ENCODE peak calls at places on chromosomes 5 and 9, in nine cellular contexts. One of them, this sample, is unnamed.

GRCh38 chr5:153491408-153491807 is 938 bp downstream of the GRIA1 start:
- DNase-seq in right lobe of liver: no peak
- DNase-seq in spleen: no peak
- DNase-seq in uterus: no peak
- DNase-seq in sigmoid colon: no peak
- DNase-seq in upper lobe of left lung: no peak
- DNase-seq in tibial nerve: no peak
- DNase-seq in vagina: no peak
- DNase-seq in IMR-90: no peak
- DNase-seq in this sample: no peak

GRCh38 chr5:163533229-163533628 is 27.8 kb downstream of the MAT2B start:
- DNase-seq in right lobe of liver: no peak
- DNase-seq in IMR-90: no peak
- DNase-seq in tibial nerve: no peak
- DNase-seq in sigmoid colon: no peak
- DNase-seq in spleen: no peak
- DNase-seq in uterus: no peak
- DNase-seq in upper lobe of left lung: no peak
- DNase-seq in vagina: no peak
- DNase-seq in this sample: no peak

GRCh38 chr9:69180670-69181069 is 6.6 kb downstream of the TJP2 start:
- DNase-seq in sigmoid colon: no peak
- DNase-seq in upper lobe of left lung: no peak
- DNase-seq in right lobe of liver: no peak
- DNase-seq in IMR-90: peak
- DNase-seq in uterus: no peak
- DNase-seq in vagina: no peak
- DNase-seq in spleen: no peak
- DNase-seq in tibial nerve: no peak
- DNase-seq in this sample: no peak

GRCh38 chr5:74141053-74141452 is 499.5 kb downstream of the ENC1 start:
- DNase-seq in right lobe of liver: no peak
- DNase-seq in sigmoid colon: no peak
- DNase-seq in spleen: no peak
- DNase-seq in IMR-90: peak
- DNase-seq in tibial nerve: no peak
- DNase-seq in upper lobe of left lung: no peak
- DNase-seq in vagina: no peak
- DNase-seq in uterus: no peak
- DNase-seq in this sample: no peak

GRCh38 chr9:133821606-133822438 is 83.7 kb upstream of the SARDH start:
- DNase-seq in spleen: no peak
- DNase-seq in upper lobe of left lung: peak
- DNase-seq in uterus: no peak
- DNase-seq in vagina: no peak
- DNase-seq in IMR-90: peak
- DNase-seq in right lobe of liver: no peak
- DNase-seq in tibial nerve: no peak
- DNase-seq in sigmoid colon: no peak
- DNase-seq in this sample: no peak

GRCh38 chr5:181221792-181222629 is 1.1 kb upstream of the TRIM41 start:
- DNase-seq in vagina: no peak
- DNase-seq in tibial nerve: peak
- DNase-seq in spleen: peak
- DNase-seq in upper lobe of left lung: peak
- DNase-seq in uterus: peak
- DNase-seq in IMR-90: peak
- DNase-seq in sigmoid colon: peak
- DNase-seq in right lobe of liver: peak
- DNase-seq in this sample: peak

GRCh38 chr5:40619406-40619805 is 60.3 kb upstream of the PTGER4 start:
- DNase-seq in right lobe of liver: no peak
- DNase-seq in upper lobe of left lung: no peak
- DNase-seq in vagina: no peak
- DNase-seq in IMR-90: no peak
- DNase-seq in uterus: no peak
- DNase-seq in spleen: no peak
- DNase-seq in sigmoid colon: no peak
- DNase-seq in tibial nerve: no peak
- DNase-seq in this sample: no peak

GRCh38 chr5:32317056-32317455 is 4.3 kb upstream of the MTMR12 start:
- DNase-seq in IMR-90: no peak
- DNase-seq in sigmoid colon: no peak
- DNase-seq in uterus: no peak
- DNase-seq in right lobe of liver: no peak
- DNase-seq in upper lobe of left lung: no peak
- DNase-seq in tibial nerve: no peak
- DNase-seq in spleen: no peak
- DNase-seq in vagina: no peak
- DNase-seq in this sample: no peak

GRCh38 chr9:138080979-138081378 is 203.4 kb downstream of the CACNA1B start:
- DNase-seq in vagina: peak
- DNase-seq in tibial nerve: no peak
- DNase-seq in sigmoid colon: no peak
- DNase-seq in upper lobe of left lung: no peak
- DNase-seq in spleen: no peak
- DNase-seq in right lobe of liver: no peak
- DNase-seq in uterus: peak
- DNase-seq in IMR-90: no peak
- DNase-seq in this sample: no peak

GRCh38 chr5:54573783-54574485 is 56.4 kb downstream of the SNX18 start:
- DNase-seq in IMR-90: no peak
- DNase-seq in tibial nerve: no peak
- DNase-seq in spleen: no peak
- DNase-seq in right lobe of liver: no peak
- DNase-seq in uterus: no peak
- DNase-seq in sigmoid colon: no peak
- DNase-seq in upper lobe of left lung: no peak
- DNase-seq in vagina: no peak
- DNase-seq in this sample: no peak

GRCh38 chr5:38921174-38921573 is 75.4 kb downstream of the OSMR start:
- DNase-seq in vagina: no peak
- DNase-seq in spleen: no peak
- DNase-seq in uterus: no peak
- DNase-seq in right lobe of liver: no peak
- DNase-seq in sigmoid colon: no peak
- DNase-seq in IMR-90: peak
- DNase-seq in tibial nerve: no peak
- DNase-seq in upper lobe of left lung: no peak
- DNase-seq in this sample: no peak

GRCh38 chr9:13324988-13325387 is 45.5 kb upstream of the MPDZ start:
- DNase-seq in uterus: no peak
- DNase-seq in upper lobe of left lung: no peak
- DNase-seq in right lobe of liver: no peak
- DNase-seq in tibial nerve: no peak
- DNase-seq in IMR-90: no peak
- DNase-seq in sigmoid colon: no peak
- DNase-seq in vagina: no peak
- DNase-seq in spleen: no peak
- DNase-seq in this sample: no peak

GRCh38 chr5:117041926-117042595 is 467.4 kb upstream of the SEMA6A start:
- DNase-seq in right lobe of liver: no peak
- DNase-seq in uterus: no peak
- DNase-seq in vagina: no peak
- DNase-seq in tibial nerve: no peak
- DNase-seq in upper lobe of left lung: no peak
- DNase-seq in IMR-90: no peak
- DNase-seq in spleen: no peak
- DNase-seq in sigmoid colon: no peak
- DNase-seq in this sample: no peak

DNA sequence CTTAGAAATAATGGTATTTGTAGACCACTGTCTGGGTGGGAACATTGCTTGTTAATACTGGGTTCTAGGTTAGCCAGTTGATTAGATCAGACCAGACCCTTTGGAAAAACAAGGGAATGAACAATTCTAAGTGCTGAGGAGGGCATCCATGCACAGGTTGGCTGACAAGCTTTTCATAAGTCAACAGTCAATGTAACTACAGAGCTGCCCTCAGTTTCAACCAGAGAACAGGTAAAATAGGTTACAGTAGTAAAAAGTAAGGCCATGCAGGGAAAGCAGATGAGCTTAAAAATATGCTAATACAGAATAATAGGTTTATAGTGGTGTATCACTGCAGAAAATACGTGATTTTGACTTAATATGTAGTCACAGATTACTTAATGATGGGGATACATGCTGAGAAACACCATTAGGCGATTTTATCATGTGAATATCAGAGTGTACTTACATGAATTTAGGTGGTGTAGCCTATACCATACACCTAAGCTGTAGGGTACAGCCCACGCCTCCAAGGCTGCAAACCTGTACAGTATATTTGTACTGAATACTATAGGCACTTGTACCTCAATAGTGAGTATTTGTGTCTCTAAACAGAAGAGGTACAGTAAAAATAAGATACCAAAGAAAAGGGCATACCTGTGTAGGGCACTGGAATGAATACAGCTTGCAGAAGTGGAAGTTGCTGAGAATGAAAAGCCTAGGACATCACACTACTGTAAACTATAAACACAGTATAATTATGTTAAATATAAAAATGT is 6.1 kb upstream of the FGF18 start:
- DNase-seq in spleen: no peak
- DNase-seq in uterus: no peak
- DNase-seq in sigmoid colon: no peak
- DNase-seq in upper lobe of left lung: no peak
- DNase-seq in IMR-90: no peak
- DNase-seq in vagina: no peak
- DNase-seq in right lobe of liver: no peak
- DNase-seq in tibial nerve: no peak
- DNase-seq in this sample: no peak
- TF ChIP-seq POLR2A in spleen: no peak
- TF ChIP-seq POLR2A in uterus: no peak
- TF ChIP-seq POLR2A in sigmoid colon: no peak
- TF ChIP-seq POLR2A in upper lobe of left lung: no peak
- TF ChIP-seq POLR2A in IMR-90: no peak
- TF ChIP-seq POLR2A in vagina: no peak
- TF ChIP-seq POLR2A in right lobe of liver: no peak
- TF ChIP-seq POLR2A in tibial nerve: no peak
- TF ChIP-seq POLR2A in this sample: no peak

DNA sequence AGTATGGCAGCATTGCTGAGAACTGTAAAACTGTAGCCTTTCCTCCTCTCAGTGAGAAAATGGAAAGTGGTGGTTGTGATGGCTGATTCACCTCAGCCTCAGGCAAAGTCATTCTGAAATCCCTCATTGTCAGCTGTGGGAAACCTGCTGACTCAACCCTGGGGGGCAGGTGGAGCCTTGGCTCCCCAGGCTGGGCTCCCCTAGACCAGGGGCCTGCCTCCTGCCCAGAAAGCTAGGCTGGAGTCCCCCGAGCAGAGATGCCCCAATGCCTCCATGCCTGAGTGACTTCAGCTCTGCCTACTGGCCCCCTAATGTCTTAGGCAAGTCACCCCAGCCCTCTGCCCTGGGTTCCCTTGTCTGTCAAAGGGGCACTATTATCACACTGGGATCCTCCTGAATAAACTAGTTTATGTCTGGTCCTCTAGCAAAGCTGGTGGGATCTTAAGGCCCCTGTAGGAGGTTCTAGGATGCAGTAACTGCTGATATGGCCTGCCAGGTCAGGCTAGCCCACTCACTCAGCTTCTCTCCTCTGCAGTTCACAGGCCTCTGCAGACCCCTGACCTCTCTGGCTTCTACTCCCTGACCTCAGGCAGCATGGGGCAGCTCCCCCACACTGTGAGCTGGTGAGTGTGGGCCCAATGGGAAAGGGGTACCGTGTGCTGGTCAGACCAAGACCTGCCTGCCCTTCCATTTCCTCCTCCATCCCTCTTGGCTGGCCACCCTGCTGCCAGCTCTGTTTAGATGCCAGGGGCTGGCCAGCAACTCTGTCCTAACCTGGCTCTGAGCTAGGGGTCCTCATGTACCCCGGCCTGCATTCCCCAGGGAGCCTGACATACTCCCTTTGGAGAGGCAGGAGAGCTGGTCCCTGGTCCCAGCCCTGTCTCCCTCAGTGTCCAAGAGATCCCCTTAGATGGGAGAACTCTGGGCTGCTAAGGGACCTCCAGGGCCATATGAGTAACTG is 24.2 kb downstream of the TCF7 start:
- DNase-seq in tibial nerve: no peak
- DNase-seq in spleen: peak
- DNase-seq in right lobe of liver: no peak
- DNase-seq in upper lobe of left lung: no peak
- DNase-seq in IMR-90: peak
- DNase-seq in sigmoid colon: peak
- DNase-seq in vagina: peak
- DNase-seq in uterus: no peak
- DNase-seq in this sample: peak
- TF ChIP-seq POLR2A in tibial nerve: no peak
- TF ChIP-seq POLR2A in spleen: no peak
- TF ChIP-seq POLR2A in right lobe of liver: no peak
- TF ChIP-seq POLR2A in upper lobe of left lung: no peak
- TF ChIP-seq POLR2A in IMR-90: no peak
- TF ChIP-seq POLR2A in sigmoid colon: no peak
- TF ChIP-seq POLR2A in vagina: no peak
- TF ChIP-seq POLR2A in uterus: no peak
- TF ChIP-seq POLR2A in this sample: no peak

GRCh38 chr9:127905788-127906191 is 6.4 kb upstream of the ST6GALNAC6 start:
- DNase-seq in right lobe of liver: no peak
- DNase-seq in spleen: peak
- DNase-seq in sigmoid colon: no peak
- DNase-seq in upper lobe of left lung: no peak
- DNase-seq in uterus: no peak
- DNase-seq in IMR-90: no peak
- DNase-seq in vagina: no peak
- DNase-seq in tibial nerve: no peak
- DNase-seq in this sample: no peak
- TF ChIP-seq POLR2A in right lobe of liver: no peak
- TF ChIP-seq POLR2A in spleen: no peak
- TF ChIP-seq POLR2A in sigmoid colon: no peak
- TF ChIP-seq POLR2A in upper lobe of left lung: no peak
- TF ChIP-seq POLR2A in uterus: no peak
- TF ChIP-seq POLR2A in IMR-90: no peak
- TF ChIP-seq POLR2A in vagina: no peak
- TF ChIP-seq POLR2A in tibial nerve: no peak
- TF ChIP-seq POLR2A in this sample: no peak

DNA sequence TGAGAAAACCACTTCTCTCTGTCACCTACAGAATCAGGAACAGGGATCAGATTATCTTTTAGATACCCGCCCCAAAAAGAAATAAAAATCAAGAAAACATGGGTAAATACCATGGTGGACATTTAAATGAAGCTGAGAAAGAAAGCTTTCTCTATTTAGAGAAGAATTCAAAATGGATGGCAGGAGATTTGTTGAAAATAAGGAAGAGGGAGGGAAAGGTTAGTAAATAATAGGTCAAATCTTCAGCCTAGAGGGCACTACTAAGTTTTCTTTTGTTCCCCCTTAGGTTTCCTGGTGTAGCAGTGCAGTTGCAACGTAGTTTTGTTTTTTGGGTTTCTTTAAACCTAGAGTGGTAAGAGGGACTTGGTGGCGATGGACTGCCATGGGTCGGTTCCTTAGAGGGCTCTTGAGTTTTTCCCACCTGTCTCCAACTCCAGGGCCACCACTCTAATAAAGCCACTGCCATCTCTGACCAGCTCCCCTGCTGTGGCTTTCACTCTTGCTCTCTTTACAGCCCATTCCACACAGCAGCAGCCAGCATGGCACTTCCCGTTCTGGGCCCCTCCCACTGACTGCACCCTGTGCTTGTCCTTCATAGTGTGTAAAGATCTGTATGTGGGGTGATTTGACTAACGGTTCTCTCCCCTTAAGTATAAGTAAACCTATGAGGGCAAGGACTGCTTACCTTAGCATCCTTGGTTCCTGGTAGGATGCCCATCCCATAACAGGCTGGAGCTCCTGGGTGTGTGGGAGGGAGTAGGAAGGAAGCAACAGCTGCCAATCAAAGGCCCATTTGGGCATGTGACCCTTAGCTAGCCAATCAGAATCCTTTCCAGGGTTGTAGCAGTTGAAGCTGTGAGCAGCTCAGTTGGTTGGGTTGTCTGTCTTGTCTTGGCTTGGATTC is 118.3 kb downstream of the SLC1A3 start:
- DNase-seq in IMR-90: no peak
- DNase-seq in spleen: peak
- DNase-seq in vagina: no peak
- DNase-seq in uterus: no peak
- DNase-seq in tibial nerve: peak
- DNase-seq in sigmoid colon: no peak
- DNase-seq in right lobe of liver: peak
- DNase-seq in upper lobe of left lung: no peak
- DNase-seq in this sample: no peak
- TF ChIP-seq POLR2A in IMR-90: no peak
- TF ChIP-seq POLR2A in spleen: no peak
- TF ChIP-seq POLR2A in vagina: no peak
- TF ChIP-seq POLR2A in uterus: no peak
- TF ChIP-seq POLR2A in tibial nerve: no peak
- TF ChIP-seq POLR2A in sigmoid colon: no peak
- TF ChIP-seq POLR2A in right lobe of liver: no peak
- TF ChIP-seq POLR2A in upper lobe of left lung: no peak
- TF ChIP-seq POLR2A in this sample: no peak

This sample was measured in gastrocnemius medialis.